ENCODE peak calls at places on chromosomes 2 and 18, in ten cellular contexts. One of them, this sample, is unnamed.

GRCh38 chr2:240121675-240122074 is 14.4 kb downstream of the COPS9 start:
- DNase-seq in uterus: no peak
- DNase-seq in CD4-positive, alpha-beta T cell: no peak
- DNase-seq in choroid plexus epithelial cell: no peak
- DNase-seq in lower lobe of right lung: peak
- DNase-seq in natural killer cell: no peak
- DNase-seq in AG10803: no peak
- DNase-seq in NB4: no peak
- DNase-seq in body of pancreas: no peak
- DNase-seq in heart left ventricle: no peak
- DNase-seq in this sample: no peak

GRCh38 chr2:64978514-64979268 is 10.5 kb upstream of the SLC1A4 start:
- DNase-seq in uterus: no peak
- DNase-seq in CD4-positive, alpha-beta T cell: no peak
- DNase-seq in choroid plexus epithelial cell: peak
- DNase-seq in lower lobe of right lung: no peak
- DNase-seq in natural killer cell: no peak
- DNase-seq in AG10803: peak
- DNase-seq in NB4: peak
- DNase-seq in body of pancreas: no peak
- DNase-seq in heart left ventricle: no peak
- DNase-seq in this sample: no peak

GRCh38 chr2:43176449-43176848 is 50.0 kb downstream of the ZFP36L2 start:
- DNase-seq in uterus: no peak
- DNase-seq in CD4-positive, alpha-beta T cell: no peak
- DNase-seq in choroid plexus epithelial cell: no peak
- DNase-seq in lower lobe of right lung: no peak
- DNase-seq in natural killer cell: no peak
- DNase-seq in AG10803: no peak
- DNase-seq in NB4: no peak
- DNase-seq in body of pancreas: no peak
- DNase-seq in heart left ventricle: no peak
- DNase-seq in this sample: no peak

GRCh38 chr2:108446703-108447102 is 2.3 kb upstream of the GCC2 start:
- DNase-seq in uterus: no peak
- DNase-seq in CD4-positive, alpha-beta T cell: no peak
- DNase-seq in choroid plexus epithelial cell: no peak
- DNase-seq in lower lobe of right lung: no peak
- DNase-seq in natural killer cell: no peak
- DNase-seq in AG10803: no peak
- DNase-seq in NB4: no peak
- DNase-seq in body of pancreas: no peak
- DNase-seq in heart left ventricle: no peak
- DNase-seq in this sample: no peak

GRCh38 chr2:16030206-16031054 is 90.1 kb downstream of the MYCN start:
- DNase-seq in uterus: no peak
- DNase-seq in CD4-positive, alpha-beta T cell: no peak
- DNase-seq in choroid plexus epithelial cell: no peak
- DNase-seq in lower lobe of right lung: no peak
- DNase-seq in natural killer cell: no peak
- DNase-seq in AG10803: no peak
- DNase-seq in NB4: no peak
- DNase-seq in body of pancreas: no peak
- DNase-seq in heart left ventricle: no peak
- DNase-seq in this sample: no peak

GRCh38 chr2:203783496-203784203 is 77.2 kb downstream of the CD28 start:
- DNase-seq in uterus: no peak
- DNase-seq in CD4-positive, alpha-beta T cell: no peak
- DNase-seq in choroid plexus epithelial cell: peak
- DNase-seq in lower lobe of right lung: no peak
- DNase-seq in natural killer cell: no peak
- DNase-seq in AG10803: peak
- DNase-seq in NB4: no peak
- DNase-seq in body of pancreas: no peak
- DNase-seq in heart left ventricle: no peak
- DNase-seq in this sample: no peak

GRCh38 chr2:39571197-39571731 is 94.5 kb upstream of the TMEM178A start:
- DNase-seq in uterus: no peak
- DNase-seq in CD4-positive, alpha-beta T cell: no peak
- DNase-seq in choroid plexus epithelial cell: peak
- DNase-seq in lower lobe of right lung: no peak
- DNase-seq in natural killer cell: no peak
- DNase-seq in AG10803: peak
- DNase-seq in NB4: no peak
- DNase-seq in body of pancreas: no peak
- DNase-seq in heart left ventricle: no peak
- DNase-seq in this sample: no peak

GRCh38 chr2:72917138-72917874 is at the start of gene EMX1:
- DNase-seq in uterus: no peak
- DNase-seq in CD4-positive, alpha-beta T cell: no peak
- DNase-seq in choroid plexus epithelial cell: no peak
- DNase-seq in lower lobe of right lung: peak
- DNase-seq in natural killer cell: no peak
- DNase-seq in AG10803: no peak
- DNase-seq in NB4: no peak
- DNase-seq in body of pancreas: peak
- DNase-seq in heart left ventricle: no peak
- DNase-seq in this sample: no peak

GRCh38 chr18:5122270-5122669 is 74.8 kb downstream of the AKAIN1 start:
- DNase-seq in uterus: no peak
- DNase-seq in CD4-positive, alpha-beta T cell: peak
- DNase-seq in choroid plexus epithelial cell: no peak
- DNase-seq in lower lobe of right lung: no peak
- DNase-seq in natural killer cell: no peak
- DNase-seq in AG10803: no peak
- DNase-seq in NB4: no peak
- DNase-seq in body of pancreas: no peak
- DNase-seq in heart left ventricle: no peak
- DNase-seq in this sample: no peak

GRCh38 chr2:224849264-224849663 is 133.1 kb upstream of the CCDC195 start:
- DNase-seq in uterus: no peak
- DNase-seq in CD4-positive, alpha-beta T cell: no peak
- DNase-seq in choroid plexus epithelial cell: peak
- DNase-seq in lower lobe of right lung: no peak
- DNase-seq in natural killer cell: no peak
- DNase-seq in AG10803: no peak
- DNase-seq in NB4: no peak
- DNase-seq in body of pancreas: no peak
- DNase-seq in heart left ventricle: no peak
- DNase-seq in this sample: no peak
- TF ChIP-seq CTCF in uterus: no peak
- TF ChIP-seq CTCF in CD4-positive, alpha-beta T cell: no peak
- TF ChIP-seq CTCF in choroid plexus epithelial cell: peak
- TF ChIP-seq CTCF in lower lobe of right lung: no peak
- TF ChIP-seq CTCF in natural killer cell: no peak
- TF ChIP-seq CTCF in AG10803: no peak
- TF ChIP-seq CTCF in NB4: no peak
- TF ChIP-seq CTCF in body of pancreas: no peak
- TF ChIP-seq CTCF in heart left ventricle: no peak
- TF ChIP-seq CTCF in this sample: no peak

DNA sequence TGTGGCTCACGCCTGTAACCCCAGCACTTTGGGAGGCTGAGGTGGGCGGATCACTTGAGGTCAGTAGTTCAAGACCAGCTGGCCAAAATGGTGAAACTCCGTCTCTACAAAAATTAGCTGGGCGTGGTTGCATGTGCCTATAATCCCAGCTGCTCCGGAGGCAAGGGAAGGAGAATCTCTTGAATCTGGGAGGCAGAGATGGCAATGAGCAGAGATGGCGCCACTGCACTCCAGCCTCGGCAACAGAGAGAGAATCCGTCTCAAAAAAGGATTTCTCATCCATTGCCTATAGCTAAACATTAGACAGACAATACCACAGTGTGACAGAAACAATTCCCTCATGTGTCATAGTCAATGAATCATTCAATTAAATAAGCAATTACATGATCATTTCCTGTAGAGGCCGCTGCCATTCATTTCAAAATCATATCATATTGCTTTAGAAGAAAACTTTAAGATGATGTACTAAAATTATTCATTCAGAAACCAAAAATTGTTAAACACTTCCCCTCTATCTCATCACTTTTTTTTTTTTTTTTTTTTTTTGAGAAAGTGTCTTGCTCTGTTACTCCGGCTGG is 69.5 kb upstream of the TGIF1 start:
- DNase-seq in uterus: no peak
- DNase-seq in CD4-positive, alpha-beta T cell: no peak
- DNase-seq in choroid plexus epithelial cell: peak
- DNase-seq in lower lobe of right lung: no peak
- DNase-seq in natural killer cell: no peak
- DNase-seq in AG10803: no peak
- DNase-seq in NB4: peak
- DNase-seq in body of pancreas: no peak
- DNase-seq in heart left ventricle: no peak
- DNase-seq in this sample: no peak
- TF ChIP-seq CTCF in uterus: no peak
- TF ChIP-seq CTCF in CD4-positive, alpha-beta T cell: no peak
- TF ChIP-seq CTCF in choroid plexus epithelial cell: peak
- TF ChIP-seq CTCF in lower lobe of right lung: no peak
- TF ChIP-seq CTCF in natural killer cell: no peak
- TF ChIP-seq CTCF in AG10803: peak
- TF ChIP-seq CTCF in NB4: no peak
- TF ChIP-seq CTCF in body of pancreas: no peak
- TF ChIP-seq CTCF in heart left ventricle: no peak
- TF ChIP-seq CTCF in this sample: no peak

DNA sequence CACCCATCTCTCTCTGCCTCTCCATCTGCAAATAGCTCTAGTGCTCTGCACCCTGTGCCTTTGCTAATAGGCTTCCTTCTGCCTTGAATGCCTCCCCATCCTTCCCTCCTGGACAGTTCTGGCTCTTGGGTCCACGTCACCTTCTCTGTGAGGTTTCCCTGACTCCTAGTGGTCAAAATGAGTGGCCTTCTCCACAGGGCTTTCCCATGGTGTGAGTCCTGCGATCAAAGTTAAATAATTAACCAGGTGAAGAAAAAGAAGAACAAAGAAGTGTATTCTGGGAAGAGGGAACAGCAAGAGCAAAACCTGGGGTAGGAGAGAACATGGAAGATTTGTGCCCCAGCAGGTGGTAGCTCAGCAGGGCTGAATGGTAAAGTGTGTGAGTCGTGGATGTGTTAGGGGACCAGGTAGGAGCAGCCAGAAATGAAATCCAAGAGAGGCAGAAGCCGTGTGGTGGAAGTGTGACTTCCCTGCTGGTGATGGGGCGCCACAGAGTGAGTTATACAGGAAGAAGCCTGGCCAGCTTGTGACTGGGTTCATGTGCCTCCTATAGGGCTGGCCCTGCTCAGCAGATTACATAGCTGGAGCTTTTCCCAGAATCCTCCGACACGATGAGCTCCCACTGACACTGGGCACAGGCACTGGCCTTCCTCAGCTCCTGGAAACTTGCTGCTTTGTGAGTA is 93.8 kb upstream of the LDAH start:
- DNase-seq in uterus: no peak
- DNase-seq in CD4-positive, alpha-beta T cell: no peak
- DNase-seq in choroid plexus epithelial cell: peak
- DNase-seq in lower lobe of right lung: no peak
- DNase-seq in natural killer cell: no peak
- DNase-seq in AG10803: peak
- DNase-seq in NB4: no peak
- DNase-seq in body of pancreas: no peak
- DNase-seq in heart left ventricle: no peak
- DNase-seq in this sample: no peak
- TF ChIP-seq CTCF in uterus: peak
- TF ChIP-seq CTCF in CD4-positive, alpha-beta T cell: no peak
- TF ChIP-seq CTCF in choroid plexus epithelial cell: peak
- TF ChIP-seq CTCF in lower lobe of right lung: peak
- TF ChIP-seq CTCF in natural killer cell: no peak
- TF ChIP-seq CTCF in AG10803: no peak
- TF ChIP-seq CTCF in NB4: peak
- TF ChIP-seq CTCF in body of pancreas: no peak
- TF ChIP-seq CTCF in heart left ventricle: no peak
- TF ChIP-seq CTCF in this sample: no peak

GRCh38 chr2:45732946-45733345 is 81.5 kb downstream of the PRKCE start:
- DNase-seq in uterus: no peak
- DNase-seq in CD4-positive, alpha-beta T cell: no peak
- DNase-seq in choroid plexus epithelial cell: no peak
- DNase-seq in lower lobe of right lung: no peak
- DNase-seq in natural killer cell: no peak
- DNase-seq in AG10803: no peak
- DNase-seq in NB4: no peak
- DNase-seq in body of pancreas: no peak
- DNase-seq in heart left ventricle: no peak
- DNase-seq in this sample: no peak

GRCh38 chr2:45728458-45728942 is 77.0 kb downstream of the PRKCE start:
- DNase-seq in uterus: no peak
- DNase-seq in CD4-positive, alpha-beta T cell: no peak
- DNase-seq in choroid plexus epithelial cell: no peak
- DNase-seq in lower lobe of right lung: no peak
- DNase-seq in natural killer cell: no peak
- DNase-seq in AG10803: no peak
- DNase-seq in NB4: no peak
- DNase-seq in body of pancreas: no peak
- DNase-seq in heart left ventricle: no peak
- DNase-seq in this sample: no peak

GRCh38 chr2:45732436-45732835 is 81.0 kb downstream of the PRKCE start:
- DNase-seq in uterus: no peak
- DNase-seq in CD4-positive, alpha-beta T cell: no peak
- DNase-seq in choroid plexus epithelial cell: no peak
- DNase-seq in lower lobe of right lung: no peak
- DNase-seq in natural killer cell: no peak
- DNase-seq in AG10803: no peak
- DNase-seq in NB4: no peak
- DNase-seq in body of pancreas: no peak
- DNase-seq in heart left ventricle: no peak
- DNase-seq in this sample: no peak

GRCh38 chr2:45731146-45731545 is 79.7 kb downstream of the PRKCE start:
- DNase-seq in uterus: no peak
- DNase-seq in CD4-positive, alpha-beta T cell: no peak
- DNase-seq in choroid plexus epithelial cell: no peak
- DNase-seq in lower lobe of right lung: no peak
- DNase-seq in natural killer cell: no peak
- DNase-seq in AG10803: no peak
- DNase-seq in NB4: no peak
- DNase-seq in body of pancreas: no peak
- DNase-seq in heart left ventricle: no peak
- DNase-seq in this sample: no peak

GRCh38 chr2:45729753-45730512 is 78.5 kb downstream of the PRKCE start:
- DNase-seq in uterus: no peak
- DNase-seq in CD4-positive, alpha-beta T cell: no peak
- DNase-seq in choroid plexus epithelial cell: peak
- DNase-seq in lower lobe of right lung: no peak
- DNase-seq in natural killer cell: no peak
- DNase-seq in AG10803: no peak
- DNase-seq in NB4: peak
- DNase-seq in body of pancreas: peak
- DNase-seq in heart left ventricle: no peak
- DNase-seq in this sample: no peak
- TF ChIP-seq CTCF in uterus: no peak
- TF ChIP-seq CTCF in CD4-positive, alpha-beta T cell: no peak
- TF ChIP-seq CTCF in choroid plexus epithelial cell: peak
- TF ChIP-seq CTCF in lower lobe of right lung: peak
- TF ChIP-seq CTCF in natural killer cell: peak
- TF ChIP-seq CTCF in AG10803: no peak
- TF ChIP-seq CTCF in NB4: peak
- TF ChIP-seq CTCF in body of pancreas: no peak
- TF ChIP-seq CTCF in heart left ventricle: no peak
- TF ChIP-seq CTCF in this sample: peak